ENCODE peak calls at places on chromosomes 12 and 14, in eight cellular contexts. N, B, W, M, Q, K, O and D are unnamed samples.

GRCh38 chr12:122749569-122750332 is 2.9 kb upstream of the DENR start:
- DNase-seq in N (no peak), B (no peak), W (no peak), M (no peak), Q (peak), K (no peak), O (no peak), D (no peak)

GRCh38 chr14:37595809-37596595 is 573 bp downstream of the TTC6 start:
- DNase-seq in N (no peak), B (peak), W (peak), M (no peak), Q (peak), K (no peak), O (no peak), D (no peak)

GRCh38 chr12:122732170-122732569 is 1.5 kb upstream of the HCAR1 start:
- DNase-seq in N (no peak), B (no peak), W (no peak), M (no peak), Q (no peak), K (peak), O (no peak), D (no peak)

GRCh38 chr12:105330938-105331804 is 680 bp downstream of the C12orf75 start:
- DNase-seq in N (no peak), B (no peak), W (peak), M (no peak), Q (no peak), K (no peak), O (no peak), D (no peak)

GRCh38 chr12:90086281-90086680 is 377.6 kb upstream of the ATP2B1 start:
- DNase-seq in N (no peak), B (no peak), W (no peak), M (no peak), Q (no peak), K (no peak), O (no peak), D (no peak)

GRCh38 chr12:98499668-98500456 is 15.5 kb upstream of the TMPO start:
- DNase-seq in N (no peak), B (no peak), W (no peak), M (no peak), Q (no peak), K (no peak), O (no peak), D (no peak)

GRCh38 chr12:64400041-64400440 is 4.2 kb upstream of the XPOT start:
- DNase-seq in N (peak), B (no peak), W (no peak), M (peak), Q (no peak), K (no peak), O (peak), D (peak)

GRCh38 chr14:77098470-77099353 is 654 bp downstream of the CIPC start:
- DNase-seq in N (no peak), B (peak), W (no peak), M (no peak), Q (peak), K (peak), O (peak), D (no peak)

GRCh38 chr12:11981174-11981733 is 89.5 kb upstream of the BCL2L14 start:
- DNase-seq in N (peak), B (no peak), W (no peak), M (peak), Q (no peak), K (no peak), O (peak), D (no peak)

GRCh38 chr14:97878206-97878605 is 1081.0 kb downstream of the VRK1 start:
- DNase-seq in N (no peak), B (no peak), W (no peak), M (no peak), Q (no peak), K (peak), O (no peak), D (no peak)

GRCh38 chr14:77406718-77407117 is 16.6 kb downstream of the NOXRED1 start:
- DNase-seq in N (no peak), B (no peak), W (no peak), M (peak), Q (no peak), K (no peak), O (no peak), D (no peak)

GRCh38 chr12:56221233-56221756 is 427 bp downstream of the RNF41 start:
- DNase-seq in N (no peak), B (peak), W (no peak), M (peak), Q (peak), K (peak), O (peak), D (peak)

GRCh38 chr12:75560167-75560566 is 48.8 kb upstream of the KRR1 start:
- DNase-seq in N (no peak), B (no peak), W (no peak), M (peak), Q (peak), K (no peak), O (no peak), D (no peak)

GRCh38 chr12:52249041-52249461 is 16.0 kb downstream of the KRT7 start:
- DNase-seq in N (no peak), B (peak), W (no peak), M (peak), Q (peak), K (peak), O (peak), D (no peak)

GRCh38 chr12:113874999-113875561 is 91.0 kb downstream of the RBM19 start:
- DNase-seq in N (no peak), B (no peak), W (no peak), M (peak), Q (no peak), K (no peak), O (no peak), D (no peak)